ENCODE peak calls at places on chromosomes 4 and X, in four cellular contexts. One of them, this sample, is unnamed. For H3K79me2, the result is how much of the 10 kb centered on the place peaks cover.

GRCh38 chrX:151754042-151754419 is 19.5 kb downstream of the CNGA2 start:
- DNase-seq in H9: peak
- DNase-seq in trophoblast cell: peak
- DNase-seq in H1: peak
- DNase-seq in this sample: peak

GRCh38 chrX:104195489-104196084 is 29.3 kb downstream of the FAM199X start:
- DNase-seq in H1: no peak
- DNase-seq in trophoblast cell: peak
- DNase-seq in H9: no peak
- DNase-seq in this sample: peak

GRCh38 chr4:186009976-186010375 is 59.0 kb upstream of the TLR3 start:
- DNase-seq in trophoblast cell: no peak
- DNase-seq in H1: no peak
- DNase-seq in H9: no peak
- DNase-seq in this sample: no peak

GRCh38 chr4:165541773-165542459 is 163.1 kb downstream of the CPE start:
- DNase-seq in H9: no peak
- DNase-seq in trophoblast cell: no peak
- DNase-seq in H1: no peak
- DNase-seq in this sample: no peak

GRCh38 chr4:102493794-102494193 is 7.4 kb upstream of the NFKB1 start:
- DNase-seq in H1: no peak
- DNase-seq in H9: no peak
- DNase-seq in trophoblast cell: no peak
- DNase-seq in this sample: no peak

GRCh38 chr4:159297088-159297487 is 194.2 kb downstream of the RAPGEF2 start:
- DNase-seq in H1: no peak
- DNase-seq in trophoblast cell: no peak
- DNase-seq in H9: no peak
- DNase-seq in this sample: no peak

GRCh38 chrX:134780908-134781307 is 122.6 kb upstream of the PLAC1 start:
- DNase-seq in trophoblast cell: peak
- DNase-seq in H9: no peak
- DNase-seq in H1: no peak
- DNase-seq in this sample: no peak

GRCh38 chrX:119802546-119802945 is 11.1 kb upstream of the RPL39 start:
- DNase-seq in trophoblast cell: peak
- DNase-seq in H1: no peak
- DNase-seq in H9: no peak
- DNase-seq in this sample: no peak

GRCh38 chr4:132180020-132180427 is 969.1 kb upstream of the PCDH10 start:
- DNase-seq in trophoblast cell: no peak
- DNase-seq in H9: no peak
- DNase-seq in H1: no peak
- DNase-seq in this sample: no peak

GRCh38 chrX:53711446-53711845 is 24.9 kb upstream of the HUWE1 start:
- DNase-seq in trophoblast cell: peak
- DNase-seq in H1: no peak
- DNase-seq in H9: no peak
- DNase-seq in this sample: peak

GRCh38 chr4:44583393-44583792 is 68.0 kb downstream of the YIPF7 start:
- DNase-seq in trophoblast cell: no peak
- DNase-seq in H9: peak
- DNase-seq in H1: peak
- DNase-seq in this sample: peak

GRCh38 chr4:156778606-156779005 is 193.0 kb downstream of the PDGFC start:
- DNase-seq in H9: no peak
- DNase-seq in H1: no peak
- DNase-seq in trophoblast cell: peak
- DNase-seq in this sample: no peak

GRCh38 chrX:40272786-40273185 is 175.0 kb upstream of the BCOR start:
- DNase-seq in H1: no peak
- DNase-seq in H9: no peak
- DNase-seq in trophoblast cell: no peak
- DNase-seq in this sample: peak

GRCh38 chr4:127236875-127237274 is 395.9 kb upstream of the INTU start:
- DNase-seq in trophoblast cell: no peak
- DNase-seq in H1: no peak
- DNase-seq in H9: no peak
- DNase-seq in this sample: no peak

GRCh38 chr4:99207911-99208718 is 10.9 kb downstream of the ADH6 start:
- DNase-seq in trophoblast cell: no peak
- DNase-seq in H1: no peak
- DNase-seq in H9: no peak
- DNase-seq in this sample: no peak

GRCh38 chr4:141473952-141474351 is 162.4 kb upstream of the IL15 start:
- DNase-seq in trophoblast cell: no peak
- DNase-seq in H1: no peak
- DNase-seq in H9: no peak
- DNase-seq in this sample: no peak

GRCh38 chr4:137531121-137531520 is 1.2 kb downstream of the PCDH18 start:
- DNase-seq in H9: no peak
- DNase-seq in H1: no peak
- DNase-seq in trophoblast cell: no peak
- DNase-seq in this sample: no peak

GRCh38 chr4:37693450-37694190 is 7.4 kb upstream of the RELL1 start:
- DNase-seq in H9: no peak
- DNase-seq in trophoblast cell: peak
- DNase-seq in H1: no peak
- DNase-seq in this sample: no peak

GRCh38 chr4:83535520-83535944 is 376 bp upstream of the GPAT3 start:
- DNase-seq in H9: peak
- DNase-seq in H1: peak
- DNase-seq in trophoblast cell: peak
- DNase-seq in this sample: peak

DNA sequence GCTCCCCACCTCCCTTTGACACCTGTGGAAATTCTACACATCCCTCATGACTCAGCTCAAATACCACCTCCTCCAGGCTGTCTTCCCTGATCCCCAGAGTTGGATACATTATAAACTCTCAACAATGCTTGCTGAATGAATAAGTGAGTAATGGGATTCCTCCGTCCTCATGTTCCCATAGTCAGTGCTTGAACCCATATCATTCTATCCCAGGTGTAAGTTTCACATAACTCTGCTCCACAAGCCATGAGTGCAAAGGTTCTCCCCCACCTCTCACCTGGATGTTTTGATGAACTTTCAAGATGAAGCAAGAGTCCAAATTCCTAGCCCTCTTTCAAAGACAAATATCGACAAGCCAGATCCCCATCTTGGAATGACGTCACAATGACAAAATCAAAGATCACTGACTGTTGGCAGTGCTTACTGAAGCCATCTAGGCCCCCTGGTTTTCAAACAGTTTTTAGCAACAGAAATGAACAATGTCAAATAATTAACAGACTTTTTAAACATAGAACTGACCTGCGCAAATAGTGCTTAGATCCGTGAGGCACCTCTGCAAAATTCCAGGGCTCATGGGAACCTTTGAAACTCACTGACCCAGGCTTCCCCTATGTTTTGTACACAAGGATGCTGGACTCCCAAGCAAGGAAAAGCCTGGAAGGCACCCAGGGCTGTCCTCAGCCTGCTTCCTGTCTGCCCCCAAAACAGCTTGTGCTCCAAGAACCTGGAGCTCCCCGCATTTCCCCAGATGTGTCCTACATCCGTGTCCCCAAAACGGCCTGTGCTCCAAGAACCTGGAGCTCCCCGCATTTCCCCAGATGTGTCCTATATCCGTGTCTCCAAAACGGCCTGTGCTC is 4.0 kb downstream of the SLC2A9 start:
- DNase-seq in trophoblast cell: peak
- DNase-seq in H1: no peak
- DNase-seq in H9: no peak
- DNase-seq in this sample: no peak
- H3K79me2 ChIP-seq in trophoblast cell: under half
- H3K79me2 ChIP-seq in H1: under half
- H3K79me2 ChIP-seq in H9: under half
- H3K79me2 ChIP-seq in this sample: under half

GRCh38 chrX:44674906-44675305 is 132.2 kb upstream of the FUNDC1 start:
- DNase-seq in H9: no peak
- DNase-seq in trophoblast cell: no peak
- DNase-seq in H1: no peak
- DNase-seq in this sample: no peak
- H2BK120ac ChIP-seq in H9: no peak
- H2BK120ac ChIP-seq in trophoblast cell: no peak
- H2BK120ac ChIP-seq in H1: no peak
- H2BK120ac ChIP-seq in this sample: no peak

GRCh38 chr4:124583797-124584196 is 128.7 kb downstream of the ANKRD50 start:
- DNase-seq in H1: no peak
- DNase-seq in H9: no peak
- DNase-seq in trophoblast cell: no peak
- DNase-seq in this sample: no peak
- H3K79me2 ChIP-seq in H1: under half
- H3K79me2 ChIP-seq in H9: under half
- H3K79me2 ChIP-seq in trophoblast cell: under half
- H3K79me2 ChIP-seq in this sample: under half

DNA sequence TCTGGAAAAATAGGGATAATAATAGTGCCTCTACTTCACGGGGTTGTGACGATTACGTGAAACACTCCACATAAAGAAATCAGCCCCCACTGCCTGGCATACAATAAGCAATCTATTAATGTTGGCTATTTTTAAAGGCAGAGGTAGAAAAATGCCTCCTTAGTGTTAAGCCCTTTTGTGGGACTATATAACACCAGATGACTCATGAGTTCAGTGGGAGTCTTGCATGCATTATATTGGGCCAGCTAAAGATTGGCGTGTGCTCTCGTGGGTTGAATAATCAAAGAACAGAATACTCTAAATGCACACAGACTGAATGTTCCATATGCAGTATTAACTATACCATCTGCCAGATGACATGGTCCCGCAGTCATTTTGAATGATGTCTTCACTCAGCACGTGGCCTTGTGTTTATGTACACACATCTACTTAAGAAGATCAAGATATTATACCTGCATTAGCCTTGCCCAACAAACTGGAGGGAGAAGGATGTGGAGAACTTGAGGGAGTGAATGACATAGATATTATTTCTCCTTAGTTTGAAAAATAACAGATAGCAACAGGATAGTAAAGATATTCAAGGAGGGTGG is 85.0 kb upstream of the MYOZ2 start:
- DNase-seq in H9: no peak
- DNase-seq in H1: no peak
- DNase-seq in trophoblast cell: peak
- DNase-seq in this sample: no peak
- H2BK120ac ChIP-seq in H9: no peak
- H2BK120ac ChIP-seq in H1: no peak
- H2BK120ac ChIP-seq in trophoblast cell: no peak
- H2BK120ac ChIP-seq in this sample: no peak

GRCh38 chr4:78553526-78554060 is 2.0 kb downstream of the ANXA3 start:
- DNase-seq in H1: no peak
- DNase-seq in trophoblast cell: no peak
- DNase-seq in H9: no peak
- DNase-seq in this sample: no peak
- H3K79me2 ChIP-seq in H1: under half
- H3K79me2 ChIP-seq in trophoblast cell: under half
- H3K79me2 ChIP-seq in H9: under half
- H3K79me2 ChIP-seq in this sample: under half